ENCODE peak calls at places on chromosomes 4 and X, in ten cellular contexts. B is activated CD8-positive, alpha-beta memory T cell treated with anti-CD3 and anti-CD28 coated beads for 1 hour; M is tibial artery; X is cardiac fibroblast; Y is mesothelial cell of epicardium; F is T-cell; Z is foreskin melanocyte; I is sciatic nerve; P is PC-3; U is C1 segment of cervical spinal cord. N is an unnamed sample.

GRCh38 chr4:37735578-37735977 is 49.4 kb upstream of the RELL1 start:
- DNase-seq in B (no peak), M (peak), X (no peak), Y (no peak), F (no peak), Z (no peak), I (no peak), P (no peak), U (no peak), N (no peak)

GRCh38 chrX:153927686-153927935 is 1.5 kb upstream of the ARHGAP4 start:
- DNase-seq in B (no peak), M (no peak), X (no peak), Y (no peak), F (no peak), Z (no peak), I (no peak), P (no peak), U (no peak), N (no peak)

GRCh38 chr4:37770016-37770415 is 56.5 kb upstream of the PGM2 start:
- DNase-seq in B (no peak), M (no peak), X (peak), Y (no peak), F (no peak), Z (no peak), I (no peak), P (no peak), U (no peak), N (no peak)

GRCh38 chrX:123436512-123436911 is 252.4 kb downstream of the GRIA3 start:
- DNase-seq in B (no peak), M (no peak), X (no peak), Y (no peak), F (no peak), Z (no peak), I (no peak), P (no peak), U (no peak), N (no peak)

GRCh38 chrX:14356401-14356800 is 172.9 kb upstream of the GLRA2 start:
- DNase-seq in B (no peak), M (no peak), X (no peak), Y (no peak), F (no peak), Z (no peak), I (no peak), P (peak), U (no peak), N (no peak)

GRCh38 chr4:70759126-70759525 is 37.4 kb downstream of the RUFY3 start:
- DNase-seq in B (no peak), M (no peak), X (no peak), Y (no peak), F (no peak), Z (no peak), I (no peak), P (no peak), U (no peak), N (no peak)

GRCh38 chr4:41448935-41449334 is 89.0 kb upstream of the LIMCH1 start:
- DNase-seq in B (no peak), M (peak), X (peak), Y (no peak), F (no peak), Z (no peak), I (peak), P (peak), U (no peak), N (no peak)

GRCh38 chrX:53288173-53288572 is 6.8 kb upstream of the IQSEC2 start:
- DNase-seq in B (no peak), M (peak), X (peak), Y (no peak), F (peak), Z (no peak), I (no peak), P (no peak), U (peak), N (no peak)

GRCh38 chr4:139564502-139564901 is 8.5 kb upstream of the SETD7 start:
- DNase-seq in B (no peak), M (no peak), X (no peak), Y (no peak), F (no peak), Z (no peak), I (no peak), P (no peak), U (no peak), N (no peak)